ENCODE peak calls at places on chromosomes 12 and 14, in ten cellular contexts. M is fibroblast of lung, R is cardiac muscle cell, Q is D721Med, L is mesothelial cell of epicardium, K is MM.1S, W is GM12878, E is left lung, X is lung, F is ovary. U is an unnamed sample.

GRCh38 chr12:80353254-80353653 is 90.8 kb upstream of the PTPRQ start:
- DNase-seq in K (no peak), F (no peak), R (peak; percentile 64), X (no peak), M (peak; percentile 15), L (no peak), E (no peak), W (no peak), Q (no peak), U (no peak)

GRCh38 chr14:53519137-53519536 is 366.0 kb upstream of the DDHD1 start:
- DNase-seq in E (no peak), K (no peak), X (no peak), L (no peak), R (no peak), Q (no peak), W (no peak), M (no peak), F (no peak), U (no peak)

GRCh38 chr12:96986883-96987523 is 79.9 kb downstream of the NEDD1 start:
- DNase-seq in L (no peak), R (peak; percentile 46), X (no peak), W (no peak), F (no peak), Q (no peak), K (peak; percentile 34), M (peak; percentile 39), E (no peak), U (no peak)

GRCh38 chr14:74368026-74368425 is 19.8 kb downstream of the VRTN start:
- DNase-seq in Q (no peak), W (no peak), F (no peak), K (no peak), X (no peak), E (no peak), R (no peak), L (no peak), M (no peak), U (no peak)

GRCh38 chr12:64951944-64952343 is 127.5 kb downstream of the TBC1D30 start:
- DNase-seq in K (no peak), R (no peak), Q (no peak), W (no peak), L (no peak), M (no peak), E (no peak), F (no peak), X (no peak), U (no peak)

GRCh38 chr14:68931063-68931462 is 48.0 kb downstream of the ACTN1 start:
- DNase-seq in X (no peak), Q (no peak), L (no peak), F (no peak), K (no peak), E (no peak), R (no peak), W (no peak), M (no peak), U (no peak)

GRCh38 chr14:51157012-51157411 is 62.1 kb upstream of the TRIM9 start:
- DNase-seq in K (no peak), R (peak; percentile 66), E (no peak), X (no peak), M (peak; percentile 38), Q (no peak), L (no peak), F (no peak), W (no peak), U (no peak)

GRCh38 chr14:35335388-35336092 is 43.4 kb downstream of the PSMA6 start:
- DNase-seq in E (peak; percentile 51), W (no peak), K (no peak), R (peak; percentile 32), F (peak; percentile 73), M (peak; percentile 45), L (no peak), X (no peak), Q (no peak), U (no peak)

GRCh38 chr12:17652436-17652835 is 437.6 kb downstream of the RERGL start:
- DNase-seq in Q (no peak), F (no peak), L (no peak), R (no peak), X (no peak), M (no peak), K (no peak), E (no peak), W (no peak), U (no peak)

GRCh38 chr12:123089631-123090353 is 61.1 kb downstream of the PITPNM2 start:
- DNase-seq in M (peak; percentile 96), W (no peak), F (no peak), K (no peak), L (no peak), X (no peak), R (peak; percentile 91), Q (no peak), E (no peak), U (peak; percentile 76)

GRCh38 chr14:68659021-68659931 is 133.6 kb downstream of the ZFP36L1 start:
- DNase-seq in W (no peak), Q (no peak), K (no peak), M (peak; percentile 56), L (no peak), X (no peak), F (no peak), R (peak; percentile 64), E (no peak), U (no peak)

GRCh38 chr14:103442288-103442687 is 57.1 kb downstream of the MARK3 start:
- DNase-seq in R (peak; percentile 54), W (no peak), Q (no peak), X (no peak), K (no peak), L (no peak), E (no peak), F (no peak), M (peak; percentile 79), U (no peak)

GRCh38 chr12:54371328-54372112 is 7.2 kb upstream of the GPR84 start:
- DNase-seq in Q (no peak), L (no peak), M (peak; percentile 80), W (no peak), F (peak; percentile 76), X (no peak), K (no peak), E (no peak), R (peak; percentile 67), U (no peak)

GRCh38 chr12:74537707-74538385 is at the start of gene ATXN7L3B:
- DNase-seq in W (peak; percentile 73), R (peak; percentile 97), M (peak; percentile 95), E (peak; percentile 94), X (peak; percentile 94), Q (peak; percentile 77), F (peak; percentile 95), K (peak; percentile 95), L (peak; percentile 89), U (peak; percentile 93)

GRCh38 chr12:116381744-116382455 is 104.4 kb upstream of the MED13L start:
- DNase-seq in L (no peak), K (no peak), E (no peak), R (peak; percentile 95), X (no peak), W (no peak), F (peak; percentile 26), Q (no peak), M (peak; percentile 93), U (no peak)

GRCh38 chr14:35254736-35255135 is 37.4 kb upstream of the PSMA6 start:
- DNase-seq in F (no peak), X (no peak), Q (no peak), R (no peak), L (no peak), K (no peak), M (no peak), E (no peak), W (peak; percentile 64), U (no peak)

GRCh38 chr14:72907886-72908285 is 14.0 kb upstream of the DPF3 start:
- DNase-seq in R (peak; percentile 36), E (no peak), F (no peak), L (no peak), M (peak; percentile 49), X (no peak), Q (no peak), K (no peak), W (no peak), U (no peak)

GRCh38 chr12:108801736-108802665 is 55.4 kb downstream of the SSH1 start:
- DNase-seq in M (peak; percentile 84), E (no peak), X (no peak), F (peak; percentile 50), L (no peak), R (peak; percentile 66), W (no peak), Q (no peak), K (no peak), U (no peak)

GRCh38 chr14:100622234-100622633 is 35.0 kb upstream of the BEGAIN start:
- DNase-seq in K (no peak), E (peak; percentile 39), R (no peak), Q (no peak), L (no peak), M (no peak), X (no peak), W (no peak), F (no peak), U (peak; percentile 73)

GRCh38 chr14:29215853-29216252 is 449.3 kb downstream of the FOXG1 start:
- DNase-seq in L (no peak), Q (no peak), R (peak; percentile 48), W (no peak), E (no peak), F (no peak), K (no peak), X (no peak), M (peak; percentile 31), U (no peak)

GRCh38 chr12:132163911-132164288 is 19.6 kb downstream of the NOC4L start:
- DNase-seq in X (no peak), K (no peak), R (no peak), L (no peak), W (no peak), F (no peak), E (no peak), M (no peak), Q (no peak), U (no peak)
- TF ChIP-seq CTCF in X (no peak), K (no peak), R (peak; percentile 24), L (peak; percentile 74), W (no peak), F (no peak), E (no peak), M (peak; percentile 34), Q (peak; percentile 4), U (peak; percentile 27)

GRCh38 chr14:31084385-31084784 is 58.2 kb upstream of the STRN3 start:
- DNase-seq in L (no peak), F (no peak), Q (no peak), E (no peak), X (no peak), R (no peak), K (no peak), W (no peak), M (no peak), U (no peak)
- TF ChIP-seq CTCF in L (no peak), F (no peak), Q (no peak), E (no peak), X (no peak), R (no peak), K (no peak), W (peak; percentile 15), M (no peak), U (no peak)

GRCh38 chr14:42909659-42910058 is 1303.0 kb downstream of the LRFN5 start:
- DNase-seq in F (no peak), E (no peak), X (no peak), K (no peak), R (no peak), M (no peak), L (no peak), Q (no peak), W (no peak), U (no peak)

GRCh38 chr14:42911642-42912041 is 1305.0 kb downstream of the LRFN5 start:
- DNase-seq in K (no peak), X (no peak), L (no peak), E (no peak), M (peak; percentile 57), W (no peak), Q (no peak), F (no peak), R (no peak), U (no peak)
- TF ChIP-seq CTCF in K (no peak), X (no peak), L (no peak), E (no peak), M (peak; percentile 41), W (no peak), Q (no peak), F (no peak), R (no peak), U (no peak)

GRCh38 chr12:76653342-76653741 is 93.8 kb upstream of the OSBPL8 start:
- DNase-seq in Q (no peak), E (no peak), F (no peak), L (no peak), R (no peak), K (no peak), M (no peak), X (no peak), W (no peak), U (no peak)
- TF ChIP-seq CTCF in Q (no peak), E (no peak), F (no peak), L (no peak), R (no peak), K (no peak), M (no peak), X (no peak), W (no peak), U (no peak)

U was measured in CD14-positive monocyte.